ENCODE peak calls at places on chromosomes 12 and 14, in six cellular contexts. A, R, U, O, C and F are unnamed samples.
A peak's percentile ranks its signal among the peaks of the same experiment; 100 is the strongest.

GRCh38 chr14:93040443-93040842 is 75.3 kb downstream of the ITPK1 start:
- DNase-seq in A (no peak), R (no peak), U (no peak), O (no peak), C (no peak), F (no peak)

GRCh38 chr12:13211191-13211858 is 14.8 kb downstream of the EMP1 start:
- DNase-seq in A (no peak), R (no peak), U (no peak), O (no peak), C (no peak), F (no peak)

GRCh38 chr12:2274733-2275132 is 221.9 kb downstream of the CACNA1C start:
- DNase-seq in A (no peak), R (no peak), U (no peak), O (no peak), C (no peak), F (no peak)

GRCh38 chr14:80456200-80456599 is 244.9 kb upstream of the DIO2 start:
- DNase-seq in A (peak; percentile 21), R (no peak), U (no peak), O (no peak), C (no peak), F (no peak)

GRCh38 chr12:20044836-20045235 is 323.5 kb upstream of the PDE3A start:
- DNase-seq in A (no peak), R (no peak), U (no peak), O (no peak), C (no peak), F (no peak)

GRCh38 chr12:39230086-39230485 is 212.8 kb downstream of the KIF21A start:
- DNase-seq in A (peak; percentile 47), R (no peak), U (no peak), O (no peak), C (no peak), F (no peak)

GRCh38 chr14:21749306-21749868 is 75.8 kb upstream of the OR4E1 start:
- DNase-seq in A (no peak), R (no peak), U (no peak), O (no peak), C (no peak), F (no peak)

GRCh38 chr12:112936264-112936663 is 2.0 kb upstream of the OAS3 start:
- DNase-seq in A (peak; percentile 89), R (no peak), U (no peak), O (no peak), C (no peak), F (no peak)

GRCh38 chr14:32134448-32135070 is 57.5 kb downstream of the ARHGAP5 start:
- DNase-seq in A (peak; percentile 85), R (no peak), U (no peak), O (peak; percentile 45), C (no peak), F (no peak)

GRCh38 chr12:43287991-43288390 is 264.0 kb downstream of the ADAMTS20 start:
- DNase-seq in A (peak; percentile 62), R (no peak), U (no peak), O (no peak), C (peak; percentile 5), F (no peak)

GRCh38 chr12:102059343-102059742 is 2.4 kb downstream of the WASHC3 start:
- DNase-seq in A (peak; percentile 4), R (no peak), U (no peak), O (no peak), C (no peak), F (no peak)

GRCh38 chr14:102691763-102692162 is 85.5 kb upstream of the TRAF3 start:
- DNase-seq in A (no peak), R (no peak), U (no peak), O (no peak), C (no peak), F (no peak)

GRCh38 chr14:102695172-102695569 is 82.1 kb upstream of the TRAF3 start:
- DNase-seq in A (no peak), R (no peak), U (no peak), O (no peak), C (no peak), F (no peak)

GRCh38 chr14:102694530-102695171 is 82.6 kb upstream of the TRAF3 start:
- DNase-seq in A (peak; percentile 51), R (no peak), U (peak; percentile 66), O (no peak), C (peak; percentile 64), F (peak; percentile 45)

GRCh38 chr14:102692334-102692733 is 84.9 kb upstream of the TRAF3 start:
- DNase-seq in A (no peak), R (no peak), U (no peak), O (no peak), C (no peak), F (no peak)

DNA sequence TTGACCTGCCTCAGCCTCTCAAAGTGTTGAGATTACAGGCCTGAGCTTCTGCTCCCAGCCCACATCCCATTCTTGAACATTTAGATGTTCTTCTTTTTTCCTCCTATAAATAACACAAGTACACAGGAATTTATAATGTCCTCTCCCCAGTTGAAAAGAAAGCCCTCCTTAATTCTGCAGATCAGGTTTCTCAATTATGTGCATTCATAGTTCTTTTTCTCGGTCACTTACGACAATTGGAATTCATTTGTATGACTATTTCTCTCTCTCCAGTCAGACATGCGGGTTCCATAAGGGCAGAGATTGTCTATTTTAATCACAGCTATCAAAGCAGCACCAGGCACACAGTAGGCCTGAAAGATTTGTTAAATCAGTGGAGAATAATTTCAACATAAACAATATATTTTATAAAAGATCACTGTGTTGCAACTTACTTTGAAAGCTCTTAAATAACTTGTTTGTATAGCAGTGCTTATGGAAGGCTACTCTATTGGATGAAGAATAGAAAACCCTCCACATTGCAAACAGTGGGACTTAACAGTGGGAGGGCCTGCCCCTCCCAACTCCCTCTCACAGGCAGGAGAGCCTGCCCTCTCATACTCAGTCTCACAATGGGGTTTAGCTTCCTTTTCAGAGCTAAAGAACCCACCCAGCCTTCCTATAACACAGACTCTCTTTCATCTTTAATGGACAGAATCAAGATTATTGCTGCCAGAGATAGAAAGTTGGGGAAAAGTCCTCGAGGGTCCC is 84.1 kb upstream of the TRAF3 start:
- DNase-seq in A (no peak), R (no peak), U (no peak), O (no peak), C (no peak), F (no peak)
- TF ChIP-seq CTCF in A (no peak), R (no peak), U (no peak), O (no peak), C (no peak), F (no peak)

GRCh38 chr12:118841588-118841987 is 139.8 kb upstream of the SRRM4 start:
- DNase-seq in A (no peak), R (no peak), U (no peak), O (no peak), C (peak; percentile 51), F (no peak)
- TF ChIP-seq CTCF in A (no peak), R (no peak), U (no peak), O (no peak), C (no peak), F (no peak)

GRCh38 chr12:4355843-4356327 is 23.6 kb downstream of the FGF23 start:
- DNase-seq in A (peak; percentile 49), R (no peak), U (peak; percentile 70), O (no peak), C (peak; percentile 67), F (peak; percentile 81)
- TF ChIP-seq CTCF in A (peak; percentile 62), R (no peak), U (peak; percentile 66), O (peak; percentile 30), C (peak; percentile 51), F (peak; percentile 71)

GRCh38 chr12:7142809-7143465 is 12.8 kb downstream of the CLSTN3 start:
- DNase-seq in A (no peak), R (peak; percentile 49), U (no peak), O (no peak), C (no peak), F (no peak)

GRCh38 chr12:7143564-7143963 is 13.4 kb downstream of the CLSTN3 start:
- DNase-seq in A (no peak), R (peak; percentile 45), U (no peak), O (no peak), C (no peak), F (no peak)

GRCh38 chr12:7141351-7142005 is 11.3 kb downstream of the CLSTN3 start:
- DNase-seq in A (no peak), R (no peak), U (no peak), O (no peak), C (no peak), F (no peak)

GRCh38 chr12:7144414-7145120 is 14.4 kb downstream of the CLSTN3 start:
- DNase-seq in A (no peak), R (peak; percentile 33), U (no peak), O (no peak), C (no peak), F (no peak)

DNA sequence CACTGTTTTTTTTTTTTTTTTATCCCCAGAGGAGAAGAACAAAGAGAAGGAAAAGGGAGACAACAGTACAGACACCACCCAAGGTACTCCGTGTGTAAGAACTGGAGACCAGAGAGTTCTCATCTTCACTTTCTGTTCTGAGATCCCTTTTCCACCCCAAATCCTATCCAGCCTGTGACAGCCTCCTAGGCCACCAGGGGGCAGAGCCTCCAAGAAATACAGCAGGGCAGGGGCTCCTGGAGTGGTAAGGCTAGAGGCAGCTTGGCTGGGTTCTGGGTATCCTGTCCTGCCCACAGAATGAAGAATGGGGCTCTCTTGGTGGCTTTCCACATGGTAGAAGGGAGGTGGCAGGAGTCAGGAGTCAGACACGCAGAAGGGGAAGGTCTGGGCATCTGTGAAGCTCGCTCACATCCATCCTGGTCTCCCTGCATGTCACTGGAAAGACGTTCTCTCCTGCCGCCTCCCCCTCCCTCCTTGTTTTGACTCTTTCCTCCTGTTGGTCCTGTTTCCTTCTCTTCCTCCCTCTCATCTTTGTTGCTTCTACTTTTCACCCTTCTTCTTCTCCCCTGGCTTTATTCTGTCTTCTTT is 12.0 kb downstream of the CLSTN3 start:
- DNase-seq in A (no peak), R (no peak), U (peak; percentile 79), O (no peak), C (peak; percentile 65), F (peak; percentile 78)
- TF ChIP-seq CTCF in A (peak; percentile 77), R (peak; percentile 56), U (peak; percentile 78), O (peak; percentile 82), C (peak; percentile 61), F (peak; percentile 77)